ENCODE peak calls at places on chromosomes 2 and 18, in nine cellular contexts. One of them, this sample, is unnamed.

GRCh38 chr2:142834003-142834402 is 43.5 kb upstream of the KYNU start:
- DNase-seq in lower leg skin: no peak
- DNase-seq in adrenal gland: no peak
- DNase-seq in sigmoid colon: no peak
- DNase-seq in body of pancreas: no peak
- DNase-seq in Peyer's patch: no peak
- DNase-seq in A549: no peak
- DNase-seq in ovary: no peak
- DNase-seq in IMR-90: peak; percentile 64
- DNase-seq in this sample: no peak

GRCh38 chr2:160491922-160492371 is 1.7 kb downstream of the RBMS1 start:
- DNase-seq in lower leg skin: no peak
- DNase-seq in adrenal gland: no peak
- DNase-seq in sigmoid colon: no peak
- DNase-seq in body of pancreas: no peak
- DNase-seq in Peyer's patch: no peak
- DNase-seq in A549: peak; percentile 60
- DNase-seq in ovary: no peak
- DNase-seq in IMR-90: peak; percentile 75
- DNase-seq in this sample: no peak

GRCh38 chr2:58762176-58762781 is 521.2 kb upstream of the FANCL start:
- DNase-seq in lower leg skin: no peak
- DNase-seq in adrenal gland: peak; percentile 28
- DNase-seq in sigmoid colon: no peak
- DNase-seq in body of pancreas: peak; percentile 57
- DNase-seq in Peyer's patch: peak; percentile 19
- DNase-seq in A549: peak; percentile 69
- DNase-seq in ovary: peak; percentile 36
- DNase-seq in IMR-90: peak; percentile 28
- DNase-seq in this sample: peak; percentile 57

GRCh38 chr18:73487956-73488355 is 620.2 kb upstream of the NETO1 start:
- DNase-seq in lower leg skin: no peak
- DNase-seq in adrenal gland: no peak
- DNase-seq in sigmoid colon: no peak
- DNase-seq in body of pancreas: no peak
- DNase-seq in Peyer's patch: no peak
- DNase-seq in A549: no peak
- DNase-seq in ovary: no peak
- DNase-seq in IMR-90: peak; percentile 89
- DNase-seq in this sample: no peak

GRCh38 chr2:152594022-152594712 is 123.1 kb downstream of the PRPF40A start:
- DNase-seq in lower leg skin: no peak
- DNase-seq in adrenal gland: no peak
- DNase-seq in sigmoid colon: peak; percentile 70
- DNase-seq in body of pancreas: no peak
- DNase-seq in Peyer's patch: no peak
- DNase-seq in A549: no peak
- DNase-seq in ovary: no peak
- DNase-seq in IMR-90: no peak
- DNase-seq in this sample: peak; percentile 8

GRCh38 chr18:6382968-6383367 is 31.7 kb downstream of the L3MBTL4 start:
- DNase-seq in lower leg skin: no peak
- DNase-seq in adrenal gland: no peak
- DNase-seq in sigmoid colon: no peak
- DNase-seq in body of pancreas: no peak
- DNase-seq in Peyer's patch: no peak
- DNase-seq in A549: no peak
- DNase-seq in ovary: no peak
- DNase-seq in IMR-90: no peak
- DNase-seq in this sample: no peak

GRCh38 chr2:239298126-239298804 is 102.6 kb downstream of the HDAC4 start:
- DNase-seq in lower leg skin: peak; percentile 74
- DNase-seq in adrenal gland: no peak
- DNase-seq in sigmoid colon: peak; percentile 71
- DNase-seq in body of pancreas: peak; percentile 12
- DNase-seq in Peyer's patch: peak; percentile 69
- DNase-seq in A549: no peak
- DNase-seq in ovary: peak; percentile 18
- DNase-seq in IMR-90: peak; percentile 26
- DNase-seq in this sample: no peak

GRCh38 chr2:225282858-225283693 is 116.4 kb upstream of the NYAP2 start:
- DNase-seq in lower leg skin: no peak
- DNase-seq in adrenal gland: no peak
- DNase-seq in sigmoid colon: no peak
- DNase-seq in body of pancreas: peak; percentile 26
- DNase-seq in Peyer's patch: no peak
- DNase-seq in A549: peak; percentile 24
- DNase-seq in ovary: no peak
- DNase-seq in IMR-90: peak; percentile 41
- DNase-seq in this sample: peak; percentile 32

GRCh38 chr2:112275314-112275886 is at the start of gene ZC3H6:
- DNase-seq in lower leg skin: peak; percentile 100
- DNase-seq in adrenal gland: peak; percentile 100
- DNase-seq in sigmoid colon: peak; percentile 99
- DNase-seq in body of pancreas: peak; percentile 99
- DNase-seq in Peyer's patch: peak; percentile 98
- DNase-seq in A549: peak; percentile 99
- DNase-seq in ovary: peak; percentile 100
- DNase-seq in IMR-90: peak; percentile 98
- DNase-seq in this sample: peak; percentile 100
- TF ChIP-seq POLR2A in lower leg skin: no peak
- TF ChIP-seq POLR2A in adrenal gland: peak; percentile 95
- TF ChIP-seq POLR2A in sigmoid colon: peak; percentile 94
- TF ChIP-seq POLR2A in body of pancreas: peak; percentile 96
- TF ChIP-seq POLR2A in Peyer's patch: peak; percentile 89
- TF ChIP-seq POLR2A in A549: peak; percentile 94
- TF ChIP-seq POLR2A in ovary: peak; percentile 93
- TF ChIP-seq POLR2A in IMR-90: peak; percentile 92
- TF ChIP-seq POLR2A in this sample: peak; percentile 99

DNA sequence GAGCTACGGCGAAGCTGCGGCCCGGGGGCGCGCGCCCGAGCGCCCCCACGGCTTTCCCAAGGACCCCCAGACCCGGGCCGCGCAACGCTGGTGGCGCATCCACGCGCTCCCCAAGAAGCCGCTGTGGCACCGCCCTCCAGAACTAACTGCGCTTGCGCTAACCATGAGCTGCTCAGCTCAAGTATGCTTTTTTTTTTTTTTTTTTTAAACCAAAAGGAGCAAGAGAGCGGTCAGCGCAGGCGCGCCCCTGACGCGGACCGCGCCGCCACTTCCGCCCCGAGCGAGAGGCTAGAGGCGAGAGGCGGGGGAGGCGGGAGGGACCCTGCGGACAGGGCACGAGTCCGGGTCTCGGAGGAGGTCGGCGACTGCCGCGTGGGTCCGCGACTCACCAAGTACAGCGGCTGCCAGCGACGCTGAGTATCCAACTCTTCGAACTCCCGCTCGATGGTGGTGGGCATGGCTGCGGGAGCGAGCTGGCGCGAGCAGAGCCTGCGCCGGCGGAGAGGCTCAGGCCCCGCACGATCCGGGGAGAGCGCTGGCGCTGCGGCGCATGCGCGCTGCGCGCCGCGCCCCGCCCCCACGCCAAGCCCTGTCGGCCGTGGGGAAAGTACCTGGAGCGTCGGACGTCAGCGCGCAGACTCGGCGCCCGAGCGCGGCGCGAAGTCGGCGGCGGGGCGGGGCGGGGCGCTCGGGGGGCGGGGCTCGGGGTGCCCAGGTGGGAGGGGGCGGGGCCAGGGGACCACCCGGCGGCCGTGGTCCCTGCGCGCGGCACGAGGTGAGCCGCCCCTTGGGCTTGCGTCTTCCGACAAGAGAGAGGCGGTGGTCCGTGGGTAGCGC is at the start of gene PTPN2:
- DNase-seq in lower leg skin: peak; percentile 97
- DNase-seq in adrenal gland: peak; percentile 94
- DNase-seq in sigmoid colon: peak; percentile 98
- DNase-seq in body of pancreas: peak; percentile 92
- DNase-seq in Peyer's patch: peak; percentile 90
- DNase-seq in A549: peak; percentile 91
- DNase-seq in ovary: peak; percentile 94
- DNase-seq in IMR-90: peak; percentile 95
- DNase-seq in this sample: peak; percentile 98
- TF ChIP-seq POLR2A in lower leg skin: no peak
- TF ChIP-seq POLR2A in adrenal gland: peak; percentile 96
- TF ChIP-seq POLR2A in sigmoid colon: peak; percentile 85
- TF ChIP-seq POLR2A in body of pancreas: peak; percentile 96
- TF ChIP-seq POLR2A in Peyer's patch: peak; percentile 92
- TF ChIP-seq POLR2A in A549: peak; percentile 94
- TF ChIP-seq POLR2A in ovary: peak; percentile 91
- TF ChIP-seq POLR2A in IMR-90: peak; percentile 98
- TF ChIP-seq POLR2A in this sample: peak; percentile 96

GRCh38 chr2:60811491-60812370 is 55.7 kb downstream of the PAPOLG start:
- DNase-seq in lower leg skin: peak; percentile 68
- DNase-seq in adrenal gland: no peak
- DNase-seq in sigmoid colon: peak; percentile 20
- DNase-seq in body of pancreas: no peak
- DNase-seq in Peyer's patch: no peak
- DNase-seq in A549: no peak
- DNase-seq in ovary: no peak
- DNase-seq in IMR-90: no peak
- DNase-seq in this sample: no peak

GRCh38 chr2:60804473-60804872 is 48.4 kb downstream of the PAPOLG start:
- DNase-seq in lower leg skin: peak; percentile 53
- DNase-seq in adrenal gland: no peak
- DNase-seq in sigmoid colon: no peak
- DNase-seq in body of pancreas: no peak
- DNase-seq in Peyer's patch: no peak
- DNase-seq in A549: no peak
- DNase-seq in ovary: no peak
- DNase-seq in IMR-90: no peak
- DNase-seq in this sample: no peak

GRCh38 chr2:60808330-60808801 is 52.3 kb downstream of the PAPOLG start:
- DNase-seq in lower leg skin: peak; percentile 43
- DNase-seq in adrenal gland: no peak
- DNase-seq in sigmoid colon: no peak
- DNase-seq in body of pancreas: no peak
- DNase-seq in Peyer's patch: no peak
- DNase-seq in A549: peak; percentile 28
- DNase-seq in ovary: no peak
- DNase-seq in IMR-90: no peak
- DNase-seq in this sample: peak; percentile 43

GRCh38 chr2:60806595-60806987 is 50.5 kb downstream of the PAPOLG start:
- DNase-seq in lower leg skin: peak; percentile 36
- DNase-seq in adrenal gland: no peak
- DNase-seq in sigmoid colon: no peak
- DNase-seq in body of pancreas: no peak
- DNase-seq in Peyer's patch: no peak
- DNase-seq in A549: no peak
- DNase-seq in ovary: no peak
- DNase-seq in IMR-90: no peak
- DNase-seq in this sample: no peak

GRCh38 chr2:60806988-60807681 is 51.1 kb downstream of the PAPOLG start:
- DNase-seq in lower leg skin: peak; percentile 50
- DNase-seq in adrenal gland: no peak
- DNase-seq in sigmoid colon: no peak
- DNase-seq in body of pancreas: no peak
- DNase-seq in Peyer's patch: no peak
- DNase-seq in A549: no peak
- DNase-seq in ovary: no peak
- DNase-seq in IMR-90: peak; percentile 77
- DNase-seq in this sample: peak; percentile 35
- TF ChIP-seq POLR2A in lower leg skin: no peak
- TF ChIP-seq POLR2A in adrenal gland: no peak
- TF ChIP-seq POLR2A in sigmoid colon: no peak
- TF ChIP-seq POLR2A in body of pancreas: no peak
- TF ChIP-seq POLR2A in Peyer's patch: no peak
- TF ChIP-seq POLR2A in A549: no peak
- TF ChIP-seq POLR2A in ovary: no peak
- TF ChIP-seq POLR2A in IMR-90: no peak
- TF ChIP-seq POLR2A in this sample: no peak

DNA sequence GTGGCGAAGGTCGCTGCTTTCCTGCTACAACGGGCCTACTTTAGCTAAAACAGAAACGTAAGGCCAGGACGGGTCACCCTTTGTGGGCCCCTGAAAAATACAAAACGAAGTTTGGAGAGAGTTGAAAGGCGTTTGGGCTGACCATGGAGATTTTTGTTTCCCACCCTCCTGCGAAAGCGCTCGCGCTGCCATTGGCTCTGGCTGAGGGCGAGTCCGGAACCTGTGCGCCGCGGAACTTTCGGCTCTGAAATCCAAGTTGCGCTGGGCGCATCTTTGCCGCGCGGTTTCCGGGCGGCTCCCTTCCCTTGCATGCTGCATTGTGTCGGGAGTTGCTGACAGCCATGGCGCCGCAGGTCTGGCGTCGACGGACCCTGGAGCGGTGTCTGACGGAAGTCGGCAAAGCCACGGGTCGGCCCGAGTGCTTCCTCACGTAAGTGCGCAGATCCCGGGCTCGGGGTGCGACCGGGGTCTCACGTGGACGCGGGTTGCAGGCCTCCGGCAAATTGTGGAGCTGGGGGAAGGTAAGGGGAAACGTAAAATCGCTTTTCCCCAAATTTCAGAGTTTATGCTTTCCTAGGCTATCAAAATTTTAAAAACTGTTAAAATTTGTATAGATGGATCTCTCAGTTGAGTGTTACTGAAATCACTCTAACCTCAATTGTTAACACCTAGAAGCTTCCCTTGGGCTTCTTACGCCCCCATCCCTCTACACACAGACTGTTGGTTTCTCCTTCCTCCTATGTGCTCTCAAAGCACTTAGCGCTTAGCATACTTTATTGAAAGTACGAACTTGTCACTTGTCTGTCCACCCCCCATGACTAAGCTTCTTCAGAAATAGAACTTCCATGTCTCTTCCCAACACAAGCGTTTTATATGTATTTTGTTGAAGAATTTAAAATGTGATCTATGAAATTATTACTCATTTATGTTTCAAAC is at the start of gene MPHOSPH10:
- DNase-seq in lower leg skin: peak; percentile 98
- DNase-seq in adrenal gland: peak; percentile 86
- DNase-seq in sigmoid colon: peak; percentile 94
- DNase-seq in body of pancreas: peak; percentile 90
- DNase-seq in Peyer's patch: peak; percentile 81
- DNase-seq in A549: peak; percentile 94
- DNase-seq in ovary: peak; percentile 89
- DNase-seq in IMR-90: peak; percentile 90
- DNase-seq in this sample: peak; percentile 92
- TF ChIP-seq POLR2A in lower leg skin: no peak
- TF ChIP-seq POLR2A in adrenal gland: no peak
- TF ChIP-seq POLR2A in sigmoid colon: no peak
- TF ChIP-seq POLR2A in body of pancreas: peak; percentile 51
- TF ChIP-seq POLR2A in Peyer's patch: no peak
- TF ChIP-seq POLR2A in A549: peak; percentile 94
- TF ChIP-seq POLR2A in ovary: no peak
- TF ChIP-seq POLR2A in IMR-90: no peak
- TF ChIP-seq POLR2A in this sample: peak; percentile 71

GRCh38 chr18:77101410-77102245 is 31.0 kb downstream of the MBP start:
- DNase-seq in lower leg skin: peak; percentile 97
- DNase-seq in adrenal gland: peak; percentile 44
- DNase-seq in sigmoid colon: peak; percentile 93
- DNase-seq in body of pancreas: no peak
- DNase-seq in Peyer's patch: peak; percentile 75
- DNase-seq in A549: peak; percentile 90
- DNase-seq in ovary: peak; percentile 81
- DNase-seq in IMR-90: peak; percentile 97
- DNase-seq in this sample: peak; percentile 64
- TF ChIP-seq POLR2A in lower leg skin: no peak
- TF ChIP-seq POLR2A in adrenal gland: no peak
- TF ChIP-seq POLR2A in sigmoid colon: no peak
- TF ChIP-seq POLR2A in body of pancreas: no peak
- TF ChIP-seq POLR2A in Peyer's patch: no peak
- TF ChIP-seq POLR2A in A549: no peak
- TF ChIP-seq POLR2A in ovary: no peak
- TF ChIP-seq POLR2A in IMR-90: peak; percentile 41
- TF ChIP-seq POLR2A in this sample: no peak

This sample was measured in erythroblast.